ENCODE peak calls at places on chromosomes 5 and 9, in nine cellular contexts. One of them, this sample, is unnamed.

GRCh38 chr5:141641634-141642278 is 5.0 kb downstream of the RELL2 start:
- DNase-seq in substantia nigra: no peak
- DNase-seq in activated CD4-positive, alpha-beta memory T cell treated with anti-CD3 and anti-CD28 coated beads, Interleukin-2, amount 10 ng/mL, durations not matched to agents 7 days and 5 days: no peak
- DNase-seq in activated naive CD4-positive, alpha-beta T cell treated with anti-CD3 and anti-CD28 coated beads, Interleukin-2, amount 50 U/mL, for 16 hours: no peak
- DNase-seq in amniotic epithelial cell: peak
- DNase-seq in CD4-positive, alpha-beta memory T cell: no peak
- DNase-seq in A549: peak
- DNase-seq in OCI-LY7: no peak
- DNase-seq in M059J: peak
- DNase-seq in this sample: no peak

GRCh38 chr5:89313804-89314588 is 431.0 kb upstream of the MEF2C start:
- DNase-seq in substantia nigra: no peak
- DNase-seq in CD4-positive, alpha-beta memory T cell: no peak
- DNase-seq in activated CD4-positive, alpha-beta memory T cell treated with anti-CD3 and anti-CD28 coated beads, Interleukin-2, amount 10 ng/mL, durations not matched to agents 7 days and 5 days: no peak
- DNase-seq in OCI-LY7: peak
- DNase-seq in activated naive CD4-positive, alpha-beta T cell treated with anti-CD3 and anti-CD28 coated beads, Interleukin-2, amount 50 U/mL, for 16 hours: no peak
- DNase-seq in amniotic epithelial cell: peak
- DNase-seq in A549: no peak
- DNase-seq in M059J: peak
- DNase-seq in this sample: peak

GRCh38 chr5:440413-441180 is 2.4 kb upstream of the EXOC3 start:
- DNase-seq in CD4-positive, alpha-beta memory T cell: no peak
- DNase-seq in OCI-LY7: no peak
- DNase-seq in M059J: no peak
- DNase-seq in activated CD4-positive, alpha-beta memory T cell treated with anti-CD3 and anti-CD28 coated beads, Interleukin-2, amount 10 ng/mL, durations not matched to agents 7 days and 5 days: no peak
- DNase-seq in substantia nigra: no peak
- DNase-seq in activated naive CD4-positive, alpha-beta T cell treated with anti-CD3 and anti-CD28 coated beads, Interleukin-2, amount 50 U/mL, for 16 hours: no peak
- DNase-seq in A549: no peak
- DNase-seq in amniotic epithelial cell: no peak
- DNase-seq in this sample: no peak

GRCh38 chr9:13587581-13587980 is 308.1 kb upstream of the MPDZ start:
- DNase-seq in activated CD4-positive, alpha-beta memory T cell treated with anti-CD3 and anti-CD28 coated beads, Interleukin-2, amount 10 ng/mL, durations not matched to agents 7 days and 5 days: no peak
- DNase-seq in OCI-LY7: no peak
- DNase-seq in M059J: no peak
- DNase-seq in substantia nigra: no peak
- DNase-seq in amniotic epithelial cell: no peak
- DNase-seq in CD4-positive, alpha-beta memory T cell: no peak
- DNase-seq in A549: no peak
- DNase-seq in activated naive CD4-positive, alpha-beta T cell treated with anti-CD3 and anti-CD28 coated beads, Interleukin-2, amount 50 U/mL, for 16 hours: no peak
- DNase-seq in this sample: no peak

GRCh38 chr9:91557352-91557751 is 133.7 kb upstream of the NFIL3 start:
- DNase-seq in activated CD4-positive, alpha-beta memory T cell treated with anti-CD3 and anti-CD28 coated beads, Interleukin-2, amount 10 ng/mL, durations not matched to agents 7 days and 5 days: no peak
- DNase-seq in A549: no peak
- DNase-seq in substantia nigra: no peak
- DNase-seq in OCI-LY7: no peak
- DNase-seq in activated naive CD4-positive, alpha-beta T cell treated with anti-CD3 and anti-CD28 coated beads, Interleukin-2, amount 50 U/mL, for 16 hours: no peak
- DNase-seq in CD4-positive, alpha-beta memory T cell: no peak
- DNase-seq in M059J: no peak
- DNase-seq in amniotic epithelial cell: no peak
- DNase-seq in this sample: no peak

GRCh38 chr5:131322926-131323325 is 59.1 kb downstream of the CDC42SE2 start:
- DNase-seq in substantia nigra: no peak
- DNase-seq in activated CD4-positive, alpha-beta memory T cell treated with anti-CD3 and anti-CD28 coated beads, Interleukin-2, amount 10 ng/mL, durations not matched to agents 7 days and 5 days: no peak
- DNase-seq in activated naive CD4-positive, alpha-beta T cell treated with anti-CD3 and anti-CD28 coated beads, Interleukin-2, amount 50 U/mL, for 16 hours: no peak
- DNase-seq in M059J: peak
- DNase-seq in amniotic epithelial cell: no peak
- DNase-seq in OCI-LY7: no peak
- DNase-seq in CD4-positive, alpha-beta memory T cell: no peak
- DNase-seq in A549: no peak
- DNase-seq in this sample: no peak

GRCh38 chr9:133147412-133148271 is 16.1 kb downstream of the GBGT1 start:
- DNase-seq in substantia nigra: no peak
- DNase-seq in A549: peak
- DNase-seq in activated naive CD4-positive, alpha-beta T cell treated with anti-CD3 and anti-CD28 coated beads, Interleukin-2, amount 50 U/mL, for 16 hours: peak
- DNase-seq in activated CD4-positive, alpha-beta memory T cell treated with anti-CD3 and anti-CD28 coated beads, Interleukin-2, amount 10 ng/mL, durations not matched to agents 7 days and 5 days: peak
- DNase-seq in M059J: peak
- DNase-seq in CD4-positive, alpha-beta memory T cell: peak
- DNase-seq in amniotic epithelial cell: peak
- DNase-seq in OCI-LY7: peak
- DNase-seq in this sample: peak

GRCh38 chr9:126860077-126860756 is at the start of gene ZBTB34:
- DNase-seq in A549: peak
- DNase-seq in activated naive CD4-positive, alpha-beta T cell treated with anti-CD3 and anti-CD28 coated beads, Interleukin-2, amount 50 U/mL, for 16 hours: peak
- DNase-seq in activated CD4-positive, alpha-beta memory T cell treated with anti-CD3 and anti-CD28 coated beads, Interleukin-2, amount 10 ng/mL, durations not matched to agents 7 days and 5 days: peak
- DNase-seq in amniotic epithelial cell: peak
- DNase-seq in CD4-positive, alpha-beta memory T cell: peak
- DNase-seq in OCI-LY7: peak
- DNase-seq in M059J: peak
- DNase-seq in substantia nigra: no peak
- DNase-seq in this sample: peak

GRCh38 chr5:141845371-141845821 is 32.8 kb downstream of the PCDH1 start:
- DNase-seq in amniotic epithelial cell: no peak
- DNase-seq in substantia nigra: no peak
- DNase-seq in OCI-LY7: peak
- DNase-seq in M059J: no peak
- DNase-seq in activated CD4-positive, alpha-beta memory T cell treated with anti-CD3 and anti-CD28 coated beads, Interleukin-2, amount 10 ng/mL, durations not matched to agents 7 days and 5 days: no peak
- DNase-seq in CD4-positive, alpha-beta memory T cell: no peak
- DNase-seq in activated naive CD4-positive, alpha-beta T cell treated with anti-CD3 and anti-CD28 coated beads, Interleukin-2, amount 50 U/mL, for 16 hours: peak
- DNase-seq in A549: no peak
- DNase-seq in this sample: peak

GRCh38 chr9:35859310-35859994 is 10.7 kb downstream of the OR13J1 start:
- DNase-seq in activated CD4-positive, alpha-beta memory T cell treated with anti-CD3 and anti-CD28 coated beads, Interleukin-2, amount 10 ng/mL, durations not matched to agents 7 days and 5 days: no peak
- DNase-seq in M059J: peak
- DNase-seq in substantia nigra: no peak
- DNase-seq in CD4-positive, alpha-beta memory T cell: no peak
- DNase-seq in A549: peak
- DNase-seq in OCI-LY7: no peak
- DNase-seq in activated naive CD4-positive, alpha-beta T cell treated with anti-CD3 and anti-CD28 coated beads, Interleukin-2, amount 50 U/mL, for 16 hours: no peak
- DNase-seq in amniotic epithelial cell: no peak
- DNase-seq in this sample: peak

GRCh38 chr5:68189171-68189570 is 26.4 kb upstream of the PIK3R1 start:
- DNase-seq in amniotic epithelial cell: no peak
- DNase-seq in CD4-positive, alpha-beta memory T cell: no peak
- DNase-seq in substantia nigra: no peak
- DNase-seq in OCI-LY7: peak
- DNase-seq in activated naive CD4-positive, alpha-beta T cell treated with anti-CD3 and anti-CD28 coated beads, Interleukin-2, amount 50 U/mL, for 16 hours: no peak
- DNase-seq in M059J: peak
- DNase-seq in activated CD4-positive, alpha-beta memory T cell treated with anti-CD3 and anti-CD28 coated beads, Interleukin-2, amount 10 ng/mL, durations not matched to agents 7 days and 5 days: no peak
- DNase-seq in A549: no peak
- DNase-seq in this sample: no peak

GRCh38 chr9:137611623-137612609 is 6.4 kb downstream of the ARRDC1 start:
- DNase-seq in M059J: peak
- DNase-seq in amniotic epithelial cell: peak
- DNase-seq in activated naive CD4-positive, alpha-beta T cell treated with anti-CD3 and anti-CD28 coated beads, Interleukin-2, amount 50 U/mL, for 16 hours: peak
- DNase-seq in CD4-positive, alpha-beta memory T cell: no peak
- DNase-seq in A549: peak
- DNase-seq in activated CD4-positive, alpha-beta memory T cell treated with anti-CD3 and anti-CD28 coated beads, Interleukin-2, amount 10 ng/mL, durations not matched to agents 7 days and 5 days: no peak
- DNase-seq in OCI-LY7: peak
- DNase-seq in substantia nigra: no peak
- DNase-seq in this sample: no peak

This sample was measured in Jurkat, Clone E6-1.